ENCODE peak calls at places on chromosomes 5 and 9, in nine cellular contexts. One of them, this sample, is unnamed.

GRCh38 chr9:99135498-99135897 is 30.6 kb downstream of the TGFBR1 start:
- DNase-seq in neural crest cell: no peak
- DNase-seq in stimulated activated CD4-positive, alpha-beta T cell treated with anti-CD3 and anti-CD28 coated beads, TNF-alpha, amount 100 ng/mL, for 48 hours: no peak
- DNase-seq in glomerular endothelial cell: no peak
- DNase-seq in activated T-cell treated with anti-CD3 and anti-CD28 coated beads for 1 hour: no peak
- DNase-seq in T-helper 9 cell: no peak
- DNase-seq in activated CD4-positive, alpha-beta T cell treated with anti-CD3 and anti-CD28 coated beads for 24 hours: no peak
- DNase-seq in RPMI7951: no peak
- DNase-seq in SW480: no peak
- DNase-seq in this sample: no peak

GRCh38 chr9:124410321-124410913 is 4.8 kb downstream of the PSMB7 start:
- DNase-seq in neural crest cell: no peak
- DNase-seq in T-helper 9 cell: no peak
- DNase-seq in activated CD4-positive, alpha-beta T cell treated with anti-CD3 and anti-CD28 coated beads for 24 hours: no peak
- DNase-seq in SW480: no peak
- DNase-seq in stimulated activated CD4-positive, alpha-beta T cell treated with anti-CD3 and anti-CD28 coated beads, TNF-alpha, amount 100 ng/mL, for 48 hours: no peak
- DNase-seq in activated T-cell treated with anti-CD3 and anti-CD28 coated beads for 1 hour: no peak
- DNase-seq in RPMI7951: no peak
- DNase-seq in glomerular endothelial cell: no peak
- DNase-seq in this sample: no peak

GRCh38 chr5:10856646-10857332 is 95.8 kb upstream of the DAP start:
- DNase-seq in glomerular endothelial cell: no peak
- DNase-seq in neural crest cell: peak
- DNase-seq in SW480: peak
- DNase-seq in T-helper 9 cell: no peak
- DNase-seq in RPMI7951: peak
- DNase-seq in activated T-cell treated with anti-CD3 and anti-CD28 coated beads for 1 hour: peak
- DNase-seq in activated CD4-positive, alpha-beta T cell treated with anti-CD3 and anti-CD28 coated beads for 24 hours: peak
- DNase-seq in stimulated activated CD4-positive, alpha-beta T cell treated with anti-CD3 and anti-CD28 coated beads, TNF-alpha, amount 100 ng/mL, for 48 hours: peak
- DNase-seq in this sample: no peak

GRCh38 chr5:57895766-57896165 is 413.2 kb upstream of the ACTBL2 start:
- DNase-seq in neural crest cell: no peak
- DNase-seq in RPMI7951: peak
- DNase-seq in SW480: no peak
- DNase-seq in activated CD4-positive, alpha-beta T cell treated with anti-CD3 and anti-CD28 coated beads for 24 hours: no peak
- DNase-seq in stimulated activated CD4-positive, alpha-beta T cell treated with anti-CD3 and anti-CD28 coated beads, TNF-alpha, amount 100 ng/mL, for 48 hours: no peak
- DNase-seq in activated T-cell treated with anti-CD3 and anti-CD28 coated beads for 1 hour: no peak
- DNase-seq in T-helper 9 cell: no peak
- DNase-seq in glomerular endothelial cell: no peak
- DNase-seq in this sample: no peak

GRCh38 chr5:10317825-10318682 is 10.4 kb upstream of the CMBL start:
- DNase-seq in glomerular endothelial cell: no peak
- DNase-seq in activated T-cell treated with anti-CD3 and anti-CD28 coated beads for 1 hour: no peak
- DNase-seq in neural crest cell: no peak
- DNase-seq in SW480: peak
- DNase-seq in activated CD4-positive, alpha-beta T cell treated with anti-CD3 and anti-CD28 coated beads for 24 hours: no peak
- DNase-seq in stimulated activated CD4-positive, alpha-beta T cell treated with anti-CD3 and anti-CD28 coated beads, TNF-alpha, amount 100 ng/mL, for 48 hours: no peak
- DNase-seq in RPMI7951: peak
- DNase-seq in T-helper 9 cell: no peak
- DNase-seq in this sample: no peak

GRCh38 chr5:144032375-144032774 is 138.1 kb downstream of the YIPF5 start:
- DNase-seq in stimulated activated CD4-positive, alpha-beta T cell treated with anti-CD3 and anti-CD28 coated beads, TNF-alpha, amount 100 ng/mL, for 48 hours: no peak
- DNase-seq in SW480: no peak
- DNase-seq in activated CD4-positive, alpha-beta T cell treated with anti-CD3 and anti-CD28 coated beads for 24 hours: no peak
- DNase-seq in glomerular endothelial cell: no peak
- DNase-seq in neural crest cell: no peak
- DNase-seq in activated T-cell treated with anti-CD3 and anti-CD28 coated beads for 1 hour: no peak
- DNase-seq in RPMI7951: no peak
- DNase-seq in T-helper 9 cell: no peak
- DNase-seq in this sample: no peak

GRCh38 chr5:179822059-179822432 is 1.3 kb downstream of the SQSTM1 start:
- DNase-seq in neural crest cell: no peak
- DNase-seq in activated T-cell treated with anti-CD3 and anti-CD28 coated beads for 1 hour: no peak
- DNase-seq in stimulated activated CD4-positive, alpha-beta T cell treated with anti-CD3 and anti-CD28 coated beads, TNF-alpha, amount 100 ng/mL, for 48 hours: no peak
- DNase-seq in RPMI7951: no peak
- DNase-seq in activated CD4-positive, alpha-beta T cell treated with anti-CD3 and anti-CD28 coated beads for 24 hours: no peak
- DNase-seq in T-helper 9 cell: no peak
- DNase-seq in SW480: no peak
- DNase-seq in glomerular endothelial cell: no peak
- DNase-seq in this sample: no peak

GRCh38 chr9:14313378-14313940 is 482 bp downstream of the NFIB start:
- DNase-seq in activated CD4-positive, alpha-beta T cell treated with anti-CD3 and anti-CD28 coated beads for 24 hours: no peak
- DNase-seq in SW480: peak
- DNase-seq in stimulated activated CD4-positive, alpha-beta T cell treated with anti-CD3 and anti-CD28 coated beads, TNF-alpha, amount 100 ng/mL, for 48 hours: no peak
- DNase-seq in activated T-cell treated with anti-CD3 and anti-CD28 coated beads for 1 hour: no peak
- DNase-seq in glomerular endothelial cell: no peak
- DNase-seq in RPMI7951: peak
- DNase-seq in T-helper 9 cell: no peak
- DNase-seq in neural crest cell: peak
- DNase-seq in this sample: no peak

GRCh38 chr5:67010684-67011409 is 185.8 kb downstream of the CD180 start:
- DNase-seq in RPMI7951: peak
- DNase-seq in T-helper 9 cell: no peak
- DNase-seq in activated T-cell treated with anti-CD3 and anti-CD28 coated beads for 1 hour: no peak
- DNase-seq in neural crest cell: no peak
- DNase-seq in stimulated activated CD4-positive, alpha-beta T cell treated with anti-CD3 and anti-CD28 coated beads, TNF-alpha, amount 100 ng/mL, for 48 hours: no peak
- DNase-seq in glomerular endothelial cell: peak
- DNase-seq in SW480: peak
- DNase-seq in activated CD4-positive, alpha-beta T cell treated with anti-CD3 and anti-CD28 coated beads for 24 hours: no peak
- DNase-seq in this sample: no peak

GRCh38 chr9:76321185-76321828 is 72.9 kb downstream of the RFK start:
- DNase-seq in activated T-cell treated with anti-CD3 and anti-CD28 coated beads for 1 hour: no peak
- DNase-seq in glomerular endothelial cell: peak
- DNase-seq in SW480: no peak
- DNase-seq in activated CD4-positive, alpha-beta T cell treated with anti-CD3 and anti-CD28 coated beads for 24 hours: no peak
- DNase-seq in stimulated activated CD4-positive, alpha-beta T cell treated with anti-CD3 and anti-CD28 coated beads, TNF-alpha, amount 100 ng/mL, for 48 hours: no peak
- DNase-seq in T-helper 9 cell: no peak
- DNase-seq in RPMI7951: peak
- DNase-seq in neural crest cell: no peak
- DNase-seq in this sample: no peak

GRCh38 chr9:97625620-97626019 is 7.5 kb downstream of the TSTD2 start:
- DNase-seq in activated T-cell treated with anti-CD3 and anti-CD28 coated beads for 1 hour: no peak
- DNase-seq in glomerular endothelial cell: no peak
- DNase-seq in activated CD4-positive, alpha-beta T cell treated with anti-CD3 and anti-CD28 coated beads for 24 hours: no peak
- DNase-seq in SW480: no peak
- DNase-seq in T-helper 9 cell: no peak
- DNase-seq in neural crest cell: no peak
- DNase-seq in RPMI7951: no peak
- DNase-seq in stimulated activated CD4-positive, alpha-beta T cell treated with anti-CD3 and anti-CD28 coated beads, TNF-alpha, amount 100 ng/mL, for 48 hours: no peak
- DNase-seq in this sample: no peak

GRCh38 chr5:115170924-115171510 is 1.3 kb upstream of the TRIM36 start:
- DNase-seq in neural crest cell: no peak
- DNase-seq in RPMI7951: no peak
- DNase-seq in glomerular endothelial cell: no peak
- DNase-seq in activated T-cell treated with anti-CD3 and anti-CD28 coated beads for 1 hour: no peak
- DNase-seq in T-helper 9 cell: no peak
- DNase-seq in SW480: peak
- DNase-seq in stimulated activated CD4-positive, alpha-beta T cell treated with anti-CD3 and anti-CD28 coated beads, TNF-alpha, amount 100 ng/mL, for 48 hours: no peak
- DNase-seq in activated CD4-positive, alpha-beta T cell treated with anti-CD3 and anti-CD28 coated beads for 24 hours: no peak
- DNase-seq in this sample: no peak

GRCh38 chr5:151793358-151793757 is 21.6 kb downstream of the G3BP1 start:
- DNase-seq in activated T-cell treated with anti-CD3 and anti-CD28 coated beads for 1 hour: no peak
- DNase-seq in RPMI7951: no peak
- DNase-seq in SW480: no peak
- DNase-seq in glomerular endothelial cell: no peak
- DNase-seq in activated CD4-positive, alpha-beta T cell treated with anti-CD3 and anti-CD28 coated beads for 24 hours: no peak
- DNase-seq in stimulated activated CD4-positive, alpha-beta T cell treated with anti-CD3 and anti-CD28 coated beads, TNF-alpha, amount 100 ng/mL, for 48 hours: no peak
- DNase-seq in neural crest cell: no peak
- DNase-seq in T-helper 9 cell: no peak
- DNase-seq in this sample: no peak

GRCh38 chr9:99015890-99016289 is 72.2 kb downstream of the COL15A1 start:
- DNase-seq in activated T-cell treated with anti-CD3 and anti-CD28 coated beads for 1 hour: no peak
- DNase-seq in SW480: no peak
- DNase-seq in T-helper 9 cell: no peak
- DNase-seq in stimulated activated CD4-positive, alpha-beta T cell treated with anti-CD3 and anti-CD28 coated beads, TNF-alpha, amount 100 ng/mL, for 48 hours: no peak
- DNase-seq in neural crest cell: no peak
- DNase-seq in glomerular endothelial cell: no peak
- DNase-seq in activated CD4-positive, alpha-beta T cell treated with anti-CD3 and anti-CD28 coated beads for 24 hours: no peak
- DNase-seq in RPMI7951: no peak
- DNase-seq in this sample: no peak

GRCh38 chr5:102911973-102912372 is 156.9 kb downstream of the PAM start:
- DNase-seq in T-helper 9 cell: no peak
- DNase-seq in glomerular endothelial cell: peak
- DNase-seq in SW480: no peak
- DNase-seq in RPMI7951: peak
- DNase-seq in neural crest cell: no peak
- DNase-seq in activated T-cell treated with anti-CD3 and anti-CD28 coated beads for 1 hour: no peak
- DNase-seq in activated CD4-positive, alpha-beta T cell treated with anti-CD3 and anti-CD28 coated beads for 24 hours: no peak
- DNase-seq in stimulated activated CD4-positive, alpha-beta T cell treated with anti-CD3 and anti-CD28 coated beads, TNF-alpha, amount 100 ng/mL, for 48 hours: no peak
- DNase-seq in this sample: no peak

GRCh38 chr5:146919304-146919703 is 40.7 kb upstream of the PPP2R2B start:
- DNase-seq in SW480: no peak
- DNase-seq in T-helper 9 cell: no peak
- DNase-seq in stimulated activated CD4-positive, alpha-beta T cell treated with anti-CD3 and anti-CD28 coated beads, TNF-alpha, amount 100 ng/mL, for 48 hours: no peak
- DNase-seq in activated CD4-positive, alpha-beta T cell treated with anti-CD3 and anti-CD28 coated beads for 24 hours: no peak
- DNase-seq in glomerular endothelial cell: no peak
- DNase-seq in activated T-cell treated with anti-CD3 and anti-CD28 coated beads for 1 hour: no peak
- DNase-seq in neural crest cell: peak
- DNase-seq in RPMI7951: no peak
- DNase-seq in this sample: no peak

GRCh38 chr5:92207156-92207555 is 824.0 kb upstream of the ARRDC3 start:
- DNase-seq in activated T-cell treated with anti-CD3 and anti-CD28 coated beads for 1 hour: no peak
- DNase-seq in activated CD4-positive, alpha-beta T cell treated with anti-CD3 and anti-CD28 coated beads for 24 hours: no peak
- DNase-seq in RPMI7951: no peak
- DNase-seq in SW480: no peak
- DNase-seq in stimulated activated CD4-positive, alpha-beta T cell treated with anti-CD3 and anti-CD28 coated beads, TNF-alpha, amount 100 ng/mL, for 48 hours: no peak
- DNase-seq in glomerular endothelial cell: no peak
- DNase-seq in neural crest cell: no peak
- DNase-seq in T-helper 9 cell: no peak
- DNase-seq in this sample: no peak

GRCh38 chr9:68912561-68912960 is 101.4 kb downstream of the PRKACG start:
- DNase-seq in activated T-cell treated with anti-CD3 and anti-CD28 coated beads for 1 hour: no peak
- DNase-seq in stimulated activated CD4-positive, alpha-beta T cell treated with anti-CD3 and anti-CD28 coated beads, TNF-alpha, amount 100 ng/mL, for 48 hours: no peak
- DNase-seq in activated CD4-positive, alpha-beta T cell treated with anti-CD3 and anti-CD28 coated beads for 24 hours: no peak
- DNase-seq in neural crest cell: no peak
- DNase-seq in RPMI7951: no peak
- DNase-seq in glomerular endothelial cell: no peak
- DNase-seq in SW480: no peak
- DNase-seq in T-helper 9 cell: no peak
- DNase-seq in this sample: no peak

GRCh38 chr5:153619706-153620105 is 129.2 kb downstream of the GRIA1 start:
- DNase-seq in T-helper 9 cell: no peak
- DNase-seq in glomerular endothelial cell: peak
- DNase-seq in activated T-cell treated with anti-CD3 and anti-CD28 coated beads for 1 hour: no peak
- DNase-seq in stimulated activated CD4-positive, alpha-beta T cell treated with anti-CD3 and anti-CD28 coated beads, TNF-alpha, amount 100 ng/mL, for 48 hours: no peak
- DNase-seq in neural crest cell: no peak
- DNase-seq in activated CD4-positive, alpha-beta T cell treated with anti-CD3 and anti-CD28 coated beads for 24 hours: no peak
- DNase-seq in SW480: no peak
- DNase-seq in RPMI7951: peak
- DNase-seq in this sample: no peak

GRCh38 chr9:113446323-113446740 is 17.2 kb upstream of the RGS3 start:
- DNase-seq in RPMI7951: peak
- DNase-seq in activated T-cell treated with anti-CD3 and anti-CD28 coated beads for 1 hour: no peak
- DNase-seq in neural crest cell: no peak
- DNase-seq in stimulated activated CD4-positive, alpha-beta T cell treated with anti-CD3 and anti-CD28 coated beads, TNF-alpha, amount 100 ng/mL, for 48 hours: no peak
- DNase-seq in T-helper 9 cell: no peak
- DNase-seq in activated CD4-positive, alpha-beta T cell treated with anti-CD3 and anti-CD28 coated beads for 24 hours: no peak
- DNase-seq in glomerular endothelial cell: peak
- DNase-seq in SW480: peak
- DNase-seq in this sample: no peak

GRCh38 chr5:66442951-66443445 is 153.2 kb upstream of the MAST4 start:
- DNase-seq in activated T-cell treated with anti-CD3 and anti-CD28 coated beads for 1 hour: no peak
- DNase-seq in activated CD4-positive, alpha-beta T cell treated with anti-CD3 and anti-CD28 coated beads for 24 hours: no peak
- DNase-seq in neural crest cell: no peak
- DNase-seq in stimulated activated CD4-positive, alpha-beta T cell treated with anti-CD3 and anti-CD28 coated beads, TNF-alpha, amount 100 ng/mL, for 48 hours: no peak
- DNase-seq in T-helper 9 cell: no peak
- DNase-seq in glomerular endothelial cell: no peak
- DNase-seq in SW480: no peak
- DNase-seq in RPMI7951: peak
- DNase-seq in this sample: no peak

GRCh38 chr5:63820557-63820956 is 141.7 kb downstream of the HTR1A start:
- DNase-seq in glomerular endothelial cell: no peak
- DNase-seq in neural crest cell: no peak
- DNase-seq in SW480: no peak
- DNase-seq in activated T-cell treated with anti-CD3 and anti-CD28 coated beads for 1 hour: no peak
- DNase-seq in activated CD4-positive, alpha-beta T cell treated with anti-CD3 and anti-CD28 coated beads for 24 hours: no peak
- DNase-seq in T-helper 9 cell: no peak
- DNase-seq in RPMI7951: no peak
- DNase-seq in stimulated activated CD4-positive, alpha-beta T cell treated with anti-CD3 and anti-CD28 coated beads, TNF-alpha, amount 100 ng/mL, for 48 hours: no peak
- DNase-seq in this sample: no peak

GRCh38 chr9:90460220-90460619 is 182.4 kb downstream of the DIRAS2 start:
- DNase-seq in neural crest cell: no peak
- DNase-seq in SW480: no peak
- DNase-seq in stimulated activated CD4-positive, alpha-beta T cell treated with anti-CD3 and anti-CD28 coated beads, TNF-alpha, amount 100 ng/mL, for 48 hours: no peak
- DNase-seq in T-helper 9 cell: no peak
- DNase-seq in RPMI7951: no peak
- DNase-seq in activated T-cell treated with anti-CD3 and anti-CD28 coated beads for 1 hour: no peak
- DNase-seq in glomerular endothelial cell: no peak
- DNase-seq in activated CD4-positive, alpha-beta T cell treated with anti-CD3 and anti-CD28 coated beads for 24 hours: no peak
- DNase-seq in this sample: no peak

GRCh38 chr5:175582697-175583096 is 75.2 kb upstream of the HRH2 start:
- DNase-seq in stimulated activated CD4-positive, alpha-beta T cell treated with anti-CD3 and anti-CD28 coated beads, TNF-alpha, amount 100 ng/mL, for 48 hours: no peak
- DNase-seq in activated T-cell treated with anti-CD3 and anti-CD28 coated beads for 1 hour: no peak
- DNase-seq in RPMI7951: peak
- DNase-seq in glomerular endothelial cell: no peak
- DNase-seq in activated CD4-positive, alpha-beta T cell treated with anti-CD3 and anti-CD28 coated beads for 24 hours: no peak
- DNase-seq in SW480: no peak
- DNase-seq in neural crest cell: no peak
- DNase-seq in T-helper 9 cell: no peak
- DNase-seq in this sample: no peak

GRCh38 chr5:171335616-171336015 is 26.6 kb downstream of the TLX3 start:
- DNase-seq in T-helper 9 cell: no peak
- DNase-seq in SW480: no peak
- DNase-seq in activated T-cell treated with anti-CD3 and anti-CD28 coated beads for 1 hour: no peak
- DNase-seq in glomerular endothelial cell: no peak
- DNase-seq in neural crest cell: no peak
- DNase-seq in stimulated activated CD4-positive, alpha-beta T cell treated with anti-CD3 and anti-CD28 coated beads, TNF-alpha, amount 100 ng/mL, for 48 hours: no peak
- DNase-seq in activated CD4-positive, alpha-beta T cell treated with anti-CD3 and anti-CD28 coated beads for 24 hours: no peak
- DNase-seq in RPMI7951: no peak
- DNase-seq in this sample: no peak

GRCh38 chr9:26169684-26170083 is 491.4 kb upstream of the TUSC1 start:
- DNase-seq in glomerular endothelial cell: no peak
- DNase-seq in activated T-cell treated with anti-CD3 and anti-CD28 coated beads for 1 hour: no peak
- DNase-seq in neural crest cell: no peak
- DNase-seq in RPMI7951: no peak
- DNase-seq in SW480: no peak
- DNase-seq in activated CD4-positive, alpha-beta T cell treated with anti-CD3 and anti-CD28 coated beads for 24 hours: no peak
- DNase-seq in stimulated activated CD4-positive, alpha-beta T cell treated with anti-CD3 and anti-CD28 coated beads, TNF-alpha, amount 100 ng/mL, for 48 hours: no peak
- DNase-seq in T-helper 9 cell: no peak
- DNase-seq in this sample: no peak

GRCh38 chr5:17694922-17695321 is 60.7 kb downstream of the TAF11L14 start:
- DNase-seq in glomerular endothelial cell: no peak
- DNase-seq in stimulated activated CD4-positive, alpha-beta T cell treated with anti-CD3 and anti-CD28 coated beads, TNF-alpha, amount 100 ng/mL, for 48 hours: no peak
- DNase-seq in SW480: no peak
- DNase-seq in neural crest cell: no peak
- DNase-seq in activated CD4-positive, alpha-beta T cell treated with anti-CD3 and anti-CD28 coated beads for 24 hours: no peak
- DNase-seq in T-helper 9 cell: no peak
- DNase-seq in activated T-cell treated with anti-CD3 and anti-CD28 coated beads for 1 hour: no peak
- DNase-seq in RPMI7951: no peak
- DNase-seq in this sample: no peak

GRCh38 chr5:176553260-176554085 is 4.3 kb downstream of the CDHR2 start:
- DNase-seq in stimulated activated CD4-positive, alpha-beta T cell treated with anti-CD3 and anti-CD28 coated beads, TNF-alpha, amount 100 ng/mL, for 48 hours: no peak
- DNase-seq in activated T-cell treated with anti-CD3 and anti-CD28 coated beads for 1 hour: no peak
- DNase-seq in RPMI7951: no peak
- DNase-seq in glomerular endothelial cell: no peak
- DNase-seq in SW480: peak
- DNase-seq in activated CD4-positive, alpha-beta T cell treated with anti-CD3 and anti-CD28 coated beads for 24 hours: no peak
- DNase-seq in neural crest cell: no peak
- DNase-seq in T-helper 9 cell: no peak
- DNase-seq in this sample: no peak

GRCh38 chr5:60352992-60353391 is 347.0 kb downstream of the DEPDC1B start:
- DNase-seq in activated CD4-positive, alpha-beta T cell treated with anti-CD3 and anti-CD28 coated beads for 24 hours: no peak
- DNase-seq in SW480: no peak
- DNase-seq in glomerular endothelial cell: no peak
- DNase-seq in neural crest cell: no peak
- DNase-seq in T-helper 9 cell: no peak
- DNase-seq in stimulated activated CD4-positive, alpha-beta T cell treated with anti-CD3 and anti-CD28 coated beads, TNF-alpha, amount 100 ng/mL, for 48 hours: no peak
- DNase-seq in activated T-cell treated with anti-CD3 and anti-CD28 coated beads for 1 hour: no peak
- DNase-seq in RPMI7951: no peak
- DNase-seq in this sample: no peak

This sample was measured in T-helper 22 cell.